ENCODE peak calls at places on chromosome 3, in ten cellular contexts. X is right atrium auricular region, T is cardiac muscle cell, M is heart left ventricle, U is HCT116, S is esophagus squamous epithelium, L is RWPE2, W is aorta, Y is colonic mucosa, C is uterus. V is an unnamed sample.

GRCh38 chr3:18531662-18532061 is 106.5 kb upstream of the SATB1 start:
- DNase-seq in X (no peak), T (no peak), Y (no peak), W (no peak), U (no peak), M (no peak), S (no peak), L (no peak), C (no peak), V (no peak)

GRCh38 chr3:19148768-19149091 is 420 bp downstream of the KCNH8 start:
- DNase-seq in C (no peak), S (no peak), L (no peak), Y (no peak), X (no peak), W (no peak), T (no peak), M (no peak), U (no peak), V (no peak)

GRCh38 chr3:52526151-52526561 is 7.5 kb downstream of the NT5DC2 start:
- DNase-seq in C (no peak), Y (no peak), U (no peak), X (no peak), T (no peak), M (no peak), S (no peak), L (peak; percentile 68), W (peak; percentile 42), V (no peak)

GRCh38 chr3:112308151-112308911 is 14.3 kb upstream of the SLC9C1 start:
- DNase-seq in W (no peak), U (no peak), S (no peak), M (no peak), L (peak; percentile 69), C (no peak), X (peak; percentile 70), Y (no peak), T (peak; percentile 76), V (no peak)

GRCh38 chr3:161559177-161559998 is 62.8 kb downstream of the OTOL1 start:
- DNase-seq in U (peak; percentile 39), W (no peak), C (no peak), L (no peak), Y (no peak), X (no peak), M (no peak), S (no peak), T (peak; percentile 73), V (no peak)

GRCh38 chr3:114506622-114507300 is 212.9 kb downstream of the TIGIT start:
- DNase-seq in X (no peak), W (no peak), T (no peak), M (no peak), S (no peak), Y (no peak), C (no peak), U (no peak), L (no peak), V (no peak)

GRCh38 chr3:127255516-127255915 is 32.3 kb downstream of the PRR20G start:
- DNase-seq in L (no peak), X (peak; percentile 50), W (no peak), U (no peak), C (no peak), T (no peak), M (no peak), Y (no peak), S (no peak), V (no peak)

GRCh38 chr3:140505876-140506275 is 172.0 kb upstream of the TRIM42 start:
- DNase-seq in U (no peak), W (no peak), T (no peak), Y (no peak), S (no peak), C (no peak), M (no peak), L (no peak), X (no peak), V (no peak)

GRCh38 chr3:87084868-87085267 is 93.9 kb upstream of the VGLL3 start:
- DNase-seq in W (no peak), C (no peak), X (no peak), L (no peak), T (no peak), U (no peak), Y (no peak), S (no peak), M (no peak), V (no peak)

DNA sequence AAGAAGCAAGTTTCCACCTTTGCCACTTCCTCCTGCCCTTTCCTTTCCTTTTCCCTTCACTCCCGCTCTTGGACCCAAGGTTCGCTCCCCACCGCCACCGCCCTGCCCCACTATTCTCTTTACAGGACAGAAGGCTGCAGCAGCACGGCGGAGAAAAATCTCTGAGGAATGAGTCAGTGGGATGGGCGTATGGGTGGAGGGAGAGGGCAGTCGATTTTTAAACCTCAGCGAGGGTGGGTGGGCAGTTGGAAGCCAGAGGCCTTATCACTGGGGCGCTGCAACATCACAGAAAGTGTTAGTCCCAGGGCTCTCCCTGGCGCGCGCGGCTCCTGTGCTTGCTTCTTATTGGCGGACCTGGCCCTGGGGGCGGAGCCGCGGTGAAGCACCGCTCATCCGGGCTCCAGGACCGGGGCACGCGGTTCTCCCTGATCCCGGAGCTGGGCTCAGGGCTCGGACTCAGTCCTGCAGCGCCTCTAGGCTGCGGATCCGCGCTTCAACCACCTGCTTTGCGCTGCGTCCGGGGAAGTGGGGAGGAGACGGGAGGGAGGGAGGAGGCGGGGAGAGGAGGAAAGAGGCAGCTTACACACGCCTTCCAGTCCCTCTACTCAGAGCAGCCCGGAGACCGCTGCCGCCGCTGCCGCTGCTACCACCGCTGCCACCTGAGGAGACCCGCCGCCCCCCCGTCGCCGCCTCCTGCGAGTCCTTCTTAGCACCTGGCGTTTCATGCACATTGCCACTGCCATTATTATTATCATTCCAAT is at the start of gene ALCAM:
- DNase-seq in S (peak; percentile 45), M (peak; percentile 86), W (peak; percentile 98), L (peak; percentile 99), Y (peak; percentile 94), X (peak; percentile 92), U (peak; percentile 97), T (peak; percentile 96), C (peak; percentile 89), V (peak; percentile 85)
- H3K9me3 ChIP-seq in S (no peaks in the 10 kb centered on the region), M (no peaks in the 10 kb centered on the region), W (no peaks in the 10 kb centered on the region), L (no peaks in the 10 kb centered on the region), Y (no peaks in the 10 kb centered on the region), X (no peaks in the 10 kb centered on the region), U (no peaks in the 10 kb centered on the region), T (no peaks in the 10 kb centered on the region), C (no peaks in the 10 kb centered on the region), V (no peaks in the 10 kb centered on the region)

DNA sequence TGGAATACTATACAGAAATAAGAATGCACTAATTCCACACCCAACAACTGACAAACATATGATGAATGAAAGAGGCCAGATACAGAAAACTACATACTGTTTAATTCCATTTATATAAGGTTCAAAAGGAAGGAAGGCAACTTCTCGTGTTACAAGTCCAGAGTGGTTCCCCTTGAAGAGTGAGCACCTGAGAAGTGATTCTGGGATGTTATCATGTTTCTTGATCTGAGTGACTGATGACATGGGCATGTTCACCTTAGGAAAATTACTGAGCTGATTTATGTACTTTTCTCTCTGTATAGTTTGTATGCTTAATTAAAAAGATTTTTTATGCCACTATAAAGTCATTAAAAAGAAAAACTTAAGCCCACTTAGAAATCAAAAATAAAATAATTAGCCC is 13.6 kb downstream of the CCDC12 start:
- DNase-seq in S (no peak), M (no peak), X (no peak), U (no peak), C (no peak), Y (no peak), T (no peak), W (no peak), L (no peak), V (no peak)
- H3K4me1 ChIP-seq in S (peaks cover 57% of the 10 kb centered on the region), M (peaks cover 74% of the 10 kb centered on the region), X (no peaks in the 10 kb centered on the region), U (peaks cover 31% of the 10 kb centered on the region), C (no peaks in the 10 kb centered on the region), Y (peaks cover 17% of the 10 kb centered on the region), T (peaks cover 30% of the 10 kb centered on the region), W (peaks cover 1% of the 10 kb centered on the region), L (peaks cover 26% of the 10 kb centered on the region), V (peaks cover 53% of the 10 kb centered on the region)

DNA sequence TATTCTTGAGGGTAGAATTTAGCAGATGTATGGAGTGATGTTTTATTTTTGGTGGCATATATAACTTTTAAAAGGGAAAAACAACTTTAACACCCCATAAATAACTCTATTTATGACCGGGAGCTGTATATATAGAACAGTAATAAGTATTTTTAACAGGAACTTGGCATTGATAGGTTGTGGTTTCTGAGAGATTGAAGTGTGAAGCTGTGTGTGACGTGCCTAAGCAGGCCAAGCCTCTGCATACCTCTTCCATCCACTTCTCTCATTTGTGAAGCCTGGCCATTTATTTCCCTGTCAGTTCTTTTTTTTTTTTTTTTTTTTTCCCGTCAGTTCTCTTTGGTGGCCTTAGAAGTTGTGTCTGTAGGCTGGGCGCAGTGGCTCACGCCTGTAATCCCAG is 23.0 kb downstream of the RBM5 start:
- DNase-seq in C (no peak), L (no peak), S (no peak), T (no peak), W (no peak), Y (no peak), X (no peak), M (no peak), U (no peak), V (no peak)
- H3K9me3 ChIP-seq in C (no peaks in the 10 kb centered on the region), L (no peaks in the 10 kb centered on the region), S (no peaks in the 10 kb centered on the region), T (no peaks in the 10 kb centered on the region), W (no peaks in the 10 kb centered on the region), Y (no peaks in the 10 kb centered on the region), X (no peaks in the 10 kb centered on the region), M (no peaks in the 10 kb centered on the region), U (no peaks in the 10 kb centered on the region), V (no peaks in the 10 kb centered on the region)

GRCh38 chr3:50594253-50594785 is 17.3 kb downstream of the CISH start:
- DNase-seq in X (no peak), U (no peak), T (no peak), W (no peak), M (no peak), Y (no peak), L (no peak), C (no peak), S (no peak), V (no peak)

GRCh38 chr3:50592568-50592967 is 19.0 kb downstream of the CISH start:
- DNase-seq in T (no peak), U (no peak), L (no peak), Y (no peak), C (no peak), S (no peak), X (no peak), M (peak; percentile 29), W (no peak), V (no peak)

GRCh38 chr3:50588759-50589433 is 19.6 kb downstream of the HEMK1 start:
- DNase-seq in L (no peak), Y (no peak), M (no peak), C (no peak), X (no peak), U (no peak), W (no peak), T (no peak), S (no peak), V (no peak)

GRCh38 chr3:50587806-50588758 is 18.8 kb downstream of the HEMK1 start:
- DNase-seq in L (no peak), W (no peak), U (no peak), Y (no peak), M (no peak), S (no peak), T (no peak), X (no peak), C (no peak), V (no peak)

DNA sequence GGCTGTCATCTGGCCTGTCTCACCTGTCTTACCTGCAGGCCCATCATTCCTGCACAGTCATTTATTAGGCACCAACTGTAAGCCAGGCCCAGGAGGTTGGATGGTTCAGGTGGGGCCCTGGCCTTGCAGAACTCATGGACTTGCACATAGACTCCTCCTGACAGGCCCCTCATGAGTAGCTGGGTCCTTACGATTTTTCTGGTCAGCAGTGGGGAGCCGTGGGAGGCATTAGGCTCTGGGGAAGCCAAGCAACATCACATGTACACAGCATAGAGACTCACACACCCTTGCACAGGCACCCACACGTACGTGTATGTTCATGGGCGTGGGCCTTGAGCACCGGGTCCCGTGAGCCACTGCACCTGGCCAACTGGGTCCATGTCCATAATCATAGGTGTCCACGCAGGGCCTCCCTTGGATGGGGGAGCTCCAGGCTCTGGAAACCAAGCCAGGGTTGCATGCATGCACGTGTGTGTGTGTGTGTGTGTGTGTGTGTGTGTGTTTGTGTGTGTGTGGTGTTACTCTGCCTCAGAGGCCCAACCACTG is 20.3 kb downstream of the CISH start:
- DNase-seq in S (no peak), M (no peak), T (no peak), Y (no peak), L (no peak), U (no peak), X (no peak), W (peak; percentile 54), C (no peak), V (no peak)
- H3K4me1 ChIP-seq in S (peaks cover 26% of the 10 kb centered on the region), M (peaks cover 51% of the 10 kb centered on the region), T (no peaks in the 10 kb centered on the region), Y (peaks cover 6% of the 10 kb centered on the region), L (peaks cover 9% of the 10 kb centered on the region), U (peaks cover 22% of the 10 kb centered on the region), X (no peaks in the 10 kb centered on the region), W (no peaks in the 10 kb centered on the region), C (no peaks in the 10 kb centered on the region), V (peaks cover 23% of the 10 kb centered on the region)

V was measured in tibial nerve.